ENCODE peak calls at places on chromosomes 16 and 17, in seven cellular contexts. X is GM23248; Q is activated T-helper 1 cell treated with anti-CD3 and anti-CD28 coated beads, Interleukin-2, amount 50 U/mL, for 16 hours; G is NCI-H1694; C is psoas muscle; M is astrocyte of the hippocampus; U is right atrium auricular region. Z is an unnamed sample.
A peak's percentile ranks its signal among the peaks of the same experiment; 100 is the strongest.

GRCh38 chr16:57534881-57535658 is 1.3 kb downstream of the CCDC102A start:
- DNase-seq in X (peak; percentile 12), Q (no peak), G (no peak), C (no peak), M (no peak), U (no peak), Z (no peak)

GRCh38 chr16:64969221-64969620 is 152.6 kb downstream of the CDH11 start:
- DNase-seq in X (peak; percentile 47), Q (no peak), G (no peak), C (no peak), M (no peak), U (no peak), Z (no peak)

GRCh38 chr16:9363520-9363919 is 272.1 kb downstream of the HAPSTR1 start:
- DNase-seq in X (no peak), Q (no peak), G (no peak), C (no peak), M (no peak), U (peak; percentile 13), Z (no peak)

GRCh38 chr17:68777243-68777855 is 176.2 kb upstream of the FAM20A start:
- DNase-seq in X (peak; percentile 77), Q (no peak), G (peak; percentile 76), C (peak; percentile 65), M (peak; percentile 68), U (peak; percentile 85), Z (no peak)

GRCh38 chr16:89584768-89585549 is 9.4 kb downstream of the CPNE7 start:
- DNase-seq in X (no peak), Q (no peak), G (no peak), C (no peak), M (peak; percentile 82), U (no peak), Z (no peak)

GRCh38 chr17:78806451-78806850 is 24.4 kb upstream of the CYTH1 start:
- DNase-seq in X (no peak), Q (no peak), G (no peak), C (no peak), M (no peak), U (no peak), Z (peak; percentile 78)

GRCh38 chr17:74130276-74130675 is 73.2 kb upstream of the RPL38 start:
- DNase-seq in X (no peak), Q (no peak), G (no peak), C (no peak), M (no peak), U (no peak), Z (no peak)

GRCh38 chr16:27434141-27435051 is 32.4 kb downstream of the IL21R start:
- DNase-seq in X (no peak), Q (no peak), G (no peak), C (no peak), M (no peak), U (no peak), Z (no peak)

GRCh38 chr17:76296889-76297288 is 11.2 kb downstream of the QRICH2 start:
- DNase-seq in X (no peak), Q (no peak), G (no peak), C (no peak), M (no peak), U (no peak), Z (no peak)

GRCh38 chr16:53626161-53626560 is 77.5 kb downstream of the RPGRIP1L start:
- DNase-seq in X (no peak), Q (no peak), G (no peak), C (no peak), M (no peak), U (no peak), Z (no peak)

GRCh38 chr16:89345663-89346150 is 128.2 kb downstream of the ZNF778 start:
- DNase-seq in X (no peak), Q (no peak), G (no peak), C (no peak), M (no peak), U (no peak), Z (no peak)

GRCh38 chr16:81883235-81883634 is 104.1 kb downstream of the PLCG2 start:
- DNase-seq in X (no peak), Q (no peak), G (no peak), C (no peak), M (no peak), U (no peak), Z (no peak)

GRCh38 chr16:12348733-12349704 is 372.5 kb downstream of the SNX29 start:
- DNase-seq in X (no peak), Q (no peak), G (no peak), C (no peak), M (no peak), U (no peak), Z (no peak)

GRCh38 chr17:62882878-62883277 is 74.8 kb upstream of the MARCHF10 start:
- DNase-seq in X (peak; percentile 80), Q (no peak), G (no peak), C (no peak), M (no peak), U (no peak), Z (no peak)

GRCh38 chr16:84308120-84308519 is 13.4 kb downstream of the WFDC1 start:
- DNase-seq in X (peak; percentile 72), Q (no peak), G (peak; percentile 8), C (peak; percentile 60), M (peak; percentile 51), U (no peak), Z (no peak)

Z was measured in T-cell.